ENCODE peak calls at places on chromosomes 3 and 15, in seven cellular contexts. I is psoas muscle, U is left ventricle myocardium inferior, Z is MG63, F is Peyer's patch, W is GM23248, L is cardiac fibroblast. C is an unnamed sample.

GRCh38 chr15:65042776-65043322 is 2.3 kb upstream of the SLC51B start:
- DNase-seq in L (no peak), U (no peak), F (peak), W (no peak), I (no peak), Z (peak), C (no peak)

GRCh38 chr3:139482206-139482605 is 5.9 kb upstream of the RBP2 start:
- DNase-seq in F (no peak), Z (no peak), I (no peak), U (no peak), L (no peak), W (no peak), C (no peak)

GRCh38 chr15:74781673-74782595 is at the start of gene CSK:
- DNase-seq in W (peak), I (peak), L (peak), U (peak), F (peak), Z (peak), C (peak)

GRCh38 chr3:126132751-126133511 is 47.5 kb downstream of the ALDH1L1 start:
- DNase-seq in I (peak), F (peak), Z (no peak), W (peak), U (no peak), L (peak), C (no peak)

GRCh38 chr3:150180349-150180748 is 209.7 kb upstream of the PFN2 start:
- DNase-seq in F (no peak), L (peak), I (no peak), W (peak), U (no peak), Z (no peak), C (no peak)

GRCh38 chr15:78527325-78527724 is 12.9 kb upstream of the PSMA4 start:
- DNase-seq in Z (no peak), U (no peak), F (no peak), W (no peak), L (no peak), I (no peak), C (no peak)

GRCh38 chr3:53161820-53162671 is 1.0 kb downstream of the PRKCD start:
- DNase-seq in W (peak), U (peak), Z (no peak), F (peak), L (peak), I (no peak), C (peak)

GRCh38 chr3:172836390-172836997 is 86.0 kb downstream of the ECT2 start:
- DNase-seq in L (peak), U (no peak), W (peak), Z (peak), I (no peak), F (peak), C (no peak)

GRCh38 chr15:47377465-47377864 is 339.8 kb upstream of the SEMA6D start:
- DNase-seq in L (no peak), I (no peak), F (no peak), W (no peak), U (no peak), Z (no peak), C (no peak)

GRCh38 chr3:41893977-41894376 is 67.9 kb downstream of the ULK4 start:
- DNase-seq in U (no peak), W (peak), Z (no peak), F (no peak), I (no peak), L (peak), C (peak)

GRCh38 chr3:126083913-126084514 is at the start of gene SLC41A3:
- DNase-seq in L (peak), I (peak), Z (peak), U (peak), W (peak), F (peak), C (peak)

GRCh38 chr3:194690501-194691372 is 5.1 kb downstream of the FAM43A start:
- DNase-seq in F (no peak), W (no peak), I (no peak), U (no peak), L (peak), Z (peak), C (no peak)

GRCh38 chr3:100570811-100571210 is 38.6 kb upstream of the ADGRG7 start:
- DNase-seq in W (peak), U (no peak), F (no peak), I (no peak), L (no peak), Z (no peak), C (no peak)

GRCh38 chr3:120173056-120173675 is 78.9 kb upstream of the GSK3B start:
- DNase-seq in I (no peak), L (no peak), U (no peak), W (peak), Z (no peak), F (no peak), C (no peak)

GRCh38 chr3:29693863-29694262 is 413.0 kb downstream of the RBMS3 start:
- DNase-seq in I (no peak), Z (peak), L (peak), W (peak), U (no peak), F (no peak), C (no peak)

GRCh38 chr3:8327739-8328138 is 173.9 kb upstream of the LMCD1 start:
- DNase-seq in F (no peak), I (no peak), Z (no peak), W (no peak), U (no peak), L (no peak), C (no peak)

GRCh38 chr3:190586631-190587000 is 72.7 kb downstream of the IL1RAP start:
- DNase-seq in I (no peak), F (no peak), U (no peak), W (peak), Z (peak), L (peak), C (no peak)

GRCh38 chr3:49910409-49911123 is 6.9 kb upstream of the MST1R start:
- DNase-seq in I (no peak), F (no peak), U (no peak), Z (no peak), W (no peak), L (no peak), C (no peak)

GRCh38 chr15:91790826-91791225 is 62.7 kb upstream of the SLCO3A1 start:
- DNase-seq in L (no peak), U (no peak), F (no peak), Z (peak), I (no peak), W (peak), C (no peak)

GRCh38 chr3:51706788-51707731 is at the start of gene GRM2:
- DNase-seq in Z (no peak), I (peak), W (peak), F (peak), L (peak), U (peak), C (peak)

GRCh38 chr3:154850921-154851320 is 229.2 kb upstream of the MME start:
- DNase-seq in L (no peak), I (no peak), W (no peak), U (no peak), F (no peak), Z (no peak), C (no peak)

GRCh38 chr15:28900892-28901586 is 15.3 kb downstream of the APBA2 start:
- DNase-seq in U (no peak), F (no peak), W (no peak), L (no peak), I (no peak), Z (no peak), C (no peak)

GRCh38 chr3:110929811-110930210 is 141.8 kb upstream of the NECTIN3 start:
- DNase-seq in U (no peak), Z (no peak), L (no peak), W (no peak), I (no peak), F (no peak), C (no peak)

GRCh38 chr3:157499342-157499963 is 3.8 kb downstream of the VEPH1 start:
- DNase-seq in F (no peak), U (no peak), W (peak), I (peak), L (peak), Z (peak), C (no peak)

GRCh38 chr15:67790610-67791319 is 34.5 kb upstream of the SKOR1 start:
- DNase-seq in W (no peak), I (no peak), U (no peak), F (no peak), L (no peak), Z (no peak), C (no peak)

GRCh38 chr3:107662109-107662477 is 139.3 kb downstream of the BBX start:
- DNase-seq in Z (peak), L (peak), W (peak), F (no peak), I (no peak), U (no peak), C (peak)

GRCh38 chr3:143600762-143601161 is 247.5 kb downstream of the SLC9A9 start:
- DNase-seq in L (peak), W (no peak), I (no peak), U (no peak), F (no peak), Z (no peak), C (no peak)

GRCh38 chr15:31344824-31345605 is 18.4 kb downstream of the KLF13 start:
- DNase-seq in F (peak), W (peak), Z (no peak), I (peak), L (no peak), U (peak), C (peak)

GRCh38 chr15:31554261-31554660 is 227.6 kb downstream of the KLF13 start:
- DNase-seq in W (peak), I (peak), L (peak), U (peak), Z (peak), F (no peak), C (peak)

GRCh38 chr3:17412950-17413530 is 329.4 kb downstream of the TBC1D5 start:
- DNase-seq in Z (no peak), F (peak), W (peak), L (peak), I (no peak), U (no peak), C (peak)

GRCh38 chr3:123024056-123024455 is 3.5 kb downstream of the SEMA5B start:
- DNase-seq in L (no peak), U (no peak), W (no peak), I (no peak), Z (no peak), F (no peak), C (no peak)

GRCh38 chr3:189237516-189237915 is 65.7 kb downstream of the TPRG1 start:
- DNase-seq in Z (no peak), I (no peak), F (no peak), U (no peak), L (no peak), W (no peak), C (no peak)

GRCh38 chr3:133999891-134000685 is 29.6 kb downstream of the SLCO2A1 start:
- DNase-seq in U (no peak), I (no peak), F (no peak), Z (no peak), W (no peak), L (no peak), C (no peak)

GRCh38 chr15:83284563-83285283 is at the start of gene BNC1:
- DNase-seq in F (no peak), Z (peak), I (no peak), L (no peak), W (no peak), U (no peak), C (no peak)

GRCh38 chr15:81480645-81481053 is 106.6 kb upstream of the TMC3 start:
- DNase-seq in Z (no peak), F (no peak), U (no peak), I (no peak), L (peak), W (peak), C (no peak)

GRCh38 chr3:123333401-123333800 is 115.5 kb downstream of the ADCY5 start:
- DNase-seq in I (no peak), F (no peak), Z (no peak), U (peak), W (no peak), L (no peak), C (no peak)

DNA sequence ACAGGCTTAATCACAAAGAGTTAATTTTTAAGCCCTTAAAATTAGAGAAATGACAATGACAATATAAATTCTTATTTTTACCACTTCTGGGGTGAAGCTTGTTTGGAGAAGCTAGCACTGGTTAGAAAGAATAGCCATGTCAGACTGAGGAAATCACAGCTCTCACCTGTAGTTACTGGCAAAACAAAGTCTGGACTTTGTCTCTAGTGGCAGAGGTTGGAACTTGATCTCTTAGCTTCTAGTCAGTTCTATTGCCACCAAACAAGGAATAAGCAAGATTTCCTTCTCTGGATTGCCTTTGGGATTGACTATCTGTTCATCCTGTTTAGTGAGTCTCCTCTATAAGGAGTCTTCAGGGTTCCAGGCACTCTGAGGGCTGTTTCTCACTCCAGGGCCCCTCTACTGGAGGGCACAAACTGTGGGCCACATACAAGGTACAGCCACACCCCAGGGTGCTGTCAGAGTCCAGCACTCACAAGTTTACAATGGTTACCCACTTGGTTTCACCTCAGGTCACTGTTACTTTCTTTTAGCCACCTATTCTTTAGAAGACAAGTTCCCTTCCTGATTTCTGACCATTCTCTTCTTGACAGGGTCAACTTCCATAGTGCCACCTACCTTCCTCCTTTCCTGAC is 426.6 kb upstream of the THBS1 start:
- DNase-seq in Z (no peak), F (peak), U (no peak), L (no peak), I (no peak), W (no peak), C (no peak)
- H3K4me3 ChIP-seq in Z (no peak), F (no peak), U (no peak), L (no peak), I (no peak), W (no peak), C (no peak)

DNA sequence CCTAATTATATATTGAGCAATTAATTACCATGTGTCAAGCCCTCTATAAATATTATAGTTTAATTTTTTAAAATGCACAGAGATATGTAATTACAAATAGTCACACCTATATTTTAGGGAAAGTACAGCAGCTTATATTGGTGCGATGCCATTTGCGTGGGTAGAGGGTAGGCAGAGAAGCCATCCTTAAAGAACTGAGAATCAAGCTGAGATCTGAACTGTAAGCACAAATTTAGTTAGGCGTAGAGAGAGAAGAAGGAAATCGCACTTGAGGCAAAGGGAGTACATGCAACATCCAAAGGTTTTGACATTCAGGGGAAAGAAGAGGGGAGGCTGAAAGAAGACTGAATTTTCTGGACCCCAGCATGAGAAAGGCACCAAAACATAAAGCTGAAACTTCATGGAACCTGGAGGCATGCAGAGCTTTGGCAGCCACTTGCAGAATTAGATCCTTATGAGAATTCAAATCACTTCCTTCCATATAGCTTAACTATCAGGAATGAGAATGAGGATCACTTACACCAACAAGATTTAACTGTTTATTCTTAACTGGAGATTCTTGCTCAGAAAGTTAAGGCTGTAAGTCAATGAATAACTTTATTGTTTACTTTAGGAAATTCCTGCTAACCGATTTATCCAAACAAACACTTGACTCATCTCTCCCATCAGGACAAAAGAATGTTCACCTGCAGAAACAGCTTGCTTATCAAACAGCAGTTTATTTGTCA is 114.3 kb downstream of the TGFBR2 start:
- DNase-seq in U (no peak), F (no peak), W (peak), L (no peak), I (no peak), Z (peak), C (no peak)
- H3K4me3 ChIP-seq in U (no peak), F (no peak), W (peak), L (no peak), I (no peak), Z (no peak), C (no peak)

DNA sequence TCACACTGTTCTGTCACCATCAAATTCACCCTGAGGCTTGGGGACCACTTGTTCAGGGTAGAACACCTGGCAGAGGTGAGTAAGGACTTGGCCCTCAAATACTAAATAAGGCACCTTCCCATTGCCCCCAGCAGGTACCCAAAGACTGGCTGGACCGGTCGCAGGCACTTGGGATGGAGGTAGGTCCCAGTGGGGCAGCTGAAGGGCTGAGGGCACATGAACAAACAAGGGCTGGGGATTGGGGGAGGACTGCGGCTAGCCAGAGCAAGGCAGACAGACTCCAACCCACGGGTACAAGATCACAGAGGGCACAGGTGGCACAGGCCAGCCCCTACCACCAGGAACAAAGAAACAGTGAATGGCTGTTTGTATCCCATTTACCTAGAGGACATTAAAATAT is 1.9 kb downstream of the MRPS25 start:
- DNase-seq in W (no peak), F (no peak), L (no peak), U (no peak), Z (no peak), I (no peak), C (no peak)
- H3K4me3 ChIP-seq in W (peak), F (no peak), L (no peak), U (peak), Z (no peak), I (peak), C (no peak)

GRCh38 chr3:152349397-152349796 is 80.7 kb downstream of the MBNL1 start:
- DNase-seq in L (no peak), F (no peak), Z (no peak), W (peak), I (no peak), U (no peak), C (no peak)
- H3K4me3 ChIP-seq in L (no peak), F (no peak), Z (no peak), W (peak), I (peak), U (no peak), C (no peak)

DNA sequence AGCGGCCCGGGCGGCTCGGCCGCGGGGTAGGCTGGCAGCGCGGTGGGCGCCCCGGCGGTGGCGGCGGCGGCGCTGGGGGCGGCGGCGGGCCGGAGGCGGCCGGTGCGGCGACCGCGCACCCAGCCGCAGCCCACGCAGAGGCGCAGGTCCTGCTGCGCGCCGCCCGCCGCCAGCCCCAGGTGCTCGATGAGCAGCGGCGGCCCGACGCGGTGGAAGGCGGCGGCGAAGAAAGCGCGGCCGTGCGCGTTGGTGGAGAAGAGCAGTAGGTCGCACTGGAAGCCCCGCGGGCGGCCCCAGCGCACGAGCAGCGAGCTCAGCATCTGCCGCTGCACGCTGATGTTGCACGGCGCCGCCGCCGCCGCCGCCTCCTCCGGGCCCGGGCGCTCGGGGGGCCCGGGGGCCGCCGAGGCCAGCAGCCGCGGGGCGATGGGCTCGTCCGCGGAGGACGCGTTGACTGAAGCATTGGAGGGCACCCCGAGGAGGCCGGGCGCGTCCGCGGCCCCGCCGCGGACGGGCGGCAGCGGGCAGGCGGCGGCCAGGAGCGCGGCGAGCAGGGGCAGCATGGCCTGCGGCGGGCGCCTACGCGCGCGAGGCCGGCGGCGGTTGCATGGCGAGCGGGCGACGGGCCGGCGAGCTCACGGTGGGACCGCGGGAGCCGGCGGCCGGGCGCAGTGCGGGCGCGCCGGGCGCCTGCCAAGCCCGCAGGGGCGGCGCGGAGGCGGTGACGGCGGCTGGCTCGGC is 452 bp downstream of the TMEM158 start:
- DNase-seq in Z (peak), L (peak), W (peak), U (peak), I (peak), F (no peak), C (peak)
- H3K4me3 ChIP-seq in Z (peak), L (peak), W (peak), U (peak), I (peak), F (peak), C (no peak)

DNA sequence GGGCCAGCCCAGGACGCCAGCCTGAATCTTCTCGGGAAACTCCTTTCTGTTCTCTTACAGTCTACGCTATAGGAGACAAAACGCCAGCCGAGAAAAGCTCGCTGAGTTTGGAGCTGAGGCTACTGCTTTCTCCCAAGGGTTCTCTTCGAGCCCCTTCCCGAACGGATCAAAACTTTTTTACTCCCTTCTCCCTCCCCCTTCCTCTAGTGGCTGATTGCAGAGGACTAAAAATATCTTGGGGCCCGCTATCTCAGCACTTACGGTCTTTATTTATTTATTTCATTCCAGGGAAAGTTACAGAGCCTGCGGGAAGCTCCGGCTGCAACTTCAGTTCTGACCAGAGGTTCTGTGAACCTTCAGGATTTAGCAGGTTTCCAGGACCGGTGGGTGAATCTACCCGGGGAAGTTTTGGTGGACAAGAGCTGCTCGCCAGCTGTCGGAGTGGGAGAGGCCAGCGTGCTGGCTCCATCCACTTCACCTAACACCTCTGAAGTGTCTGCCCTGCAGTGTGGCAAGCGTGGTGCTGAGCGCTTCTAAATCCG is 454 bp upstream of the PDZRN3 start:
- DNase-seq in Z (peak), L (peak), F (no peak), U (peak), W (peak), I (peak), C (peak)
- H3K4me3 ChIP-seq in Z (peak), L (peak), F (peak), U (peak), W (peak), I (peak), C (peak)

GRCh38 chr3:81198766-81199165 is 562.7 kb downstream of the GBE1 start:
- DNase-seq in I (no peak), F (no peak), U (no peak), Z (no peak), W (no peak), L (peak), C (no peak)
- H3K4me3 ChIP-seq in I (no peak), F (no peak), U (no peak), Z (no peak), W (no peak), L (no peak), C (no peak)

GRCh38 chr15:100861511-100861991 is 18.1 kb upstream of the ALDH1A3 start:
- DNase-seq in I (peak), Z (no peak), F (no peak), L (peak), W (no peak), U (peak), C (peak)
- H3K4me3 ChIP-seq in I (no peak), Z (no peak), F (no peak), L (no peak), W (no peak), U (no peak), C (no peak)

GRCh38 chr15:79970921-79971434 is at the start of gene BCL2A1:
- DNase-seq in F (peak), W (peak), L (peak), U (no peak), Z (peak), I (no peak), C (no peak)
- H3K4me3 ChIP-seq in F (peak), W (peak), L (peak), U (no peak), Z (no peak), I (no peak), C (peak)

C was measured in heart right ventricle.